ENCODE peak calls at places on chromosomes 11 and 22, in eight cellular contexts. W is thyroid gland, X is IMR-90, U is A549, M is breast epithelium, T is heart left ventricle, J is endothelial cell of umbilical vein, R is body of pancreas. S is an unnamed sample.

GRCh38 chr11:126497581-126498109 is 142.2 kb downstream of the ST3GAL4 start:
- DNase-seq in W (no peak), X (no peak), U (no peak), M (no peak), T (no peak), J (no peak), R (no peak), S (no peak)

GRCh38 chr11:134901536-134901935 is 489.5 kb upstream of the B3GAT1 start:
- DNase-seq in W (no peak), X (no peak), U (no peak), M (no peak), T (no peak), J (no peak), R (no peak), S (no peak)

GRCh38 chr11:131823772-131824171 is 453.4 kb downstream of the NTM start:
- DNase-seq in W (no peak), X (no peak), U (no peak), M (no peak), T (no peak), J (no peak), R (no peak), S (no peak)

GRCh38 chr11:118924591-118925585 is 838 bp downstream of the BCL9L start:
- DNase-seq in W (peak; percentile 55), X (peak; percentile 33), U (peak; percentile 49), M (no peak), T (no peak), J (peak; percentile 59), R (peak; percentile 65), S (peak; percentile 60)

GRCh38 chr11:16902979-16903378 is 111.2 kb downstream of the PLEKHA7 start:
- DNase-seq in W (no peak), X (no peak), U (no peak), M (no peak), T (no peak), J (peak; percentile 80), R (no peak), S (no peak)

GRCh38 chr11:64231536-64231935 is 1.2 kb downstream of the DNAJC4 start:
- DNase-seq in W (no peak), X (no peak), U (no peak), M (no peak), T (no peak), J (no peak), R (no peak), S (no peak)

GRCh38 chr11:6900327-6900999 is 8.2 kb upstream of the OR2D2 start:
- DNase-seq in W (no peak), X (peak; percentile 8), U (no peak), M (no peak), T (no peak), J (no peak), R (no peak), S (no peak)

GRCh38 chr22:36419177-36419911 is 31.6 kb upstream of the MYH9 start:
- DNase-seq in W (peak; percentile 61), X (peak; percentile 96), U (no peak), M (no peak), T (peak; percentile 54), J (peak; percentile 59), R (no peak), S (peak; percentile 51)

GRCh38 chr11:62577046-62577708 is 3.5 kb upstream of the EEF1G start:
- DNase-seq in W (no peak), X (peak; percentile 26), U (no peak), M (no peak), T (peak; percentile 75), J (peak; percentile 93), R (peak; percentile 27), S (no peak)

GRCh38 chr22:37068859-37069258 is 17.3 kb downstream of the KCTD17 start:
- DNase-seq in W (no peak), X (no peak), U (no peak), M (no peak), T (no peak), J (no peak), R (no peak), S (no peak)

GRCh38 chr11:97463891-97464290 is 1074.1 kb downstream of the JRKL start:
- DNase-seq in W (no peak), X (no peak), U (no peak), M (no peak), T (no peak), J (no peak), R (no peak), S (no peak)
- H3K9me3 ChIP-seq in W (no peaks in the 10 kb centered on the region), X (peaks cover 14% of the 10 kb centered on the region), U (no peaks in the 10 kb centered on the region), M (peaks cover 17% of the 10 kb centered on the region), T (peaks cover 21% of the 10 kb centered on the region), J (peaks cover 2% of the 10 kb centered on the region), R (no peaks in the 10 kb centered on the region), S (no peaks in the 10 kb centered on the region)

GRCh38 chr22:50243704-50244419 is 961 bp downstream of the TUBGCP6 start:
- DNase-seq in W (no peak), X (peak; percentile 16), U (no peak), M (no peak), T (no peak), J (peak; percentile 14), R (no peak), S (no peak)

GRCh38 chr22:50245214-50246072 is 620 bp upstream of the TUBGCP6 start:
- DNase-seq in W (no peak), X (no peak), U (no peak), M (no peak), T (no peak), J (no peak), R (no peak), S (no peak)

GRCh38 chr22:50244420-50245213 is at the start of gene TUBGCP6:
- DNase-seq in W (peak; percentile 96), X (peak; percentile 91), U (peak; percentile 91), M (peak; percentile 93), T (peak; percentile 96), J (peak; percentile 88), R (peak; percentile 93), S (peak; percentile 96)

GRCh38 chr22:50238755-50239154 is 6.1 kb downstream of the TUBGCP6 start:
- DNase-seq in W (no peak), X (no peak), U (no peak), M (no peak), T (no peak), J (no peak), R (no peak), S (no peak)

DNA sequence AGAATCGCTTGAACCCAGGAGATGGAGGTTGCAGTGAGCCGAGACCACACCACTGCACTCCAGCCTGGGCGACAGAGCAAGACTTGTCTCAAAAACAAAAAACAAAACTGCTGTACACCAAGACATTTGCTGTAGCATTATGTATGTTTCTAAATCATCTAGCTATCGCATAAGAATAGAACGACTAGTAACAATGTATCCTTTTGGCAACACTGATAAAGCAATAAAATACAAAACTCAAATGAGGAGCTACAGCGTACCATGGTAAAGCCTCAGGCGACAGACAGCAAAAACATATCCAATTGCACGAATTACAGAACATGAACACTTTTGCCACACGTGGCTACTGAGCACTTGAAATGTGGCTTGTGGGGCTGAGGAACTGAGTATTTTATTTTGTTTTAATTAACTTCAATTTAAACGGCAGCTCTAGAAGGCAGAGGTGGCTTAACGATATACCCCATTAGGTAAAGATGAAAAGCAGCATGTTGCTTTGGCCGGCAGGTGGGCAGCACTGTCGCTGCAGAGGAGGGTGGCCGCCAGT is 2.3 kb downstream of the TUBGCP6 start:
- DNase-seq in W (no peak), X (no peak), U (no peak), M (no peak), T (no peak), J (no peak), R (no peak), S (no peak)
- TF ChIP-seq POLR2A in W (no peak), X (no peak), U (no peak), M (no peak), T (no peak), J (no peak), R (no peak), S (no peak)

GRCh38 chr11:101296896-101297295 is 167.3 kb upstream of the PGR start:
- DNase-seq in W (no peak), X (no peak), U (no peak), M (no peak), T (no peak), J (no peak), R (no peak), S (no peak)

GRCh38 chr11:101288392-101288791 is 158.8 kb upstream of the PGR start:
- DNase-seq in W (no peak), X (no peak), U (no peak), M (no peak), T (no peak), J (no peak), R (no peak), S (no peak)

GRCh38 chr11:101292661-101293240 is 163.1 kb upstream of the PGR start:
- DNase-seq in W (no peak), X (no peak), U (no peak), M (no peak), T (no peak), J (no peak), R (no peak), S (no peak)
- H3K9me3 ChIP-seq in W (no peaks in the 10 kb centered on the region), X (no peaks in the 10 kb centered on the region), U (no peaks in the 10 kb centered on the region), M (peaks cover 24% of the 10 kb centered on the region), T (peaks cover 38% of the 10 kb centered on the region), J (peaks cover 5% of the 10 kb centered on the region), R (no peaks in the 10 kb centered on the region), S (no peaks in the 10 kb centered on the region)

GRCh38 chr22:42443240-42444059 is 11.2 kb upstream of the NFAM1 start:
- DNase-seq in W (no peak), X (no peak), U (no peak), M (no peak), T (no peak), J (no peak), R (no peak), S (no peak)

GRCh38 chr22:42442746-42443145 is 10.5 kb upstream of the NFAM1 start:
- DNase-seq in W (no peak), X (no peak), U (no peak), M (no peak), T (no peak), J (no peak), R (no peak), S (no peak)

GRCh38 chr22:42446151-42446550 is 13.9 kb upstream of the NFAM1 start:
- DNase-seq in W (no peak), X (no peak), U (no peak), M (no peak), T (no peak), J (no peak), R (no peak), S (no peak)

GRCh38 chr22:42440728-42441127 is 8.5 kb upstream of the NFAM1 start:
- DNase-seq in W (no peak), X (no peak), U (no peak), M (no peak), T (no peak), J (no peak), R (no peak), S (no peak)

DNA sequence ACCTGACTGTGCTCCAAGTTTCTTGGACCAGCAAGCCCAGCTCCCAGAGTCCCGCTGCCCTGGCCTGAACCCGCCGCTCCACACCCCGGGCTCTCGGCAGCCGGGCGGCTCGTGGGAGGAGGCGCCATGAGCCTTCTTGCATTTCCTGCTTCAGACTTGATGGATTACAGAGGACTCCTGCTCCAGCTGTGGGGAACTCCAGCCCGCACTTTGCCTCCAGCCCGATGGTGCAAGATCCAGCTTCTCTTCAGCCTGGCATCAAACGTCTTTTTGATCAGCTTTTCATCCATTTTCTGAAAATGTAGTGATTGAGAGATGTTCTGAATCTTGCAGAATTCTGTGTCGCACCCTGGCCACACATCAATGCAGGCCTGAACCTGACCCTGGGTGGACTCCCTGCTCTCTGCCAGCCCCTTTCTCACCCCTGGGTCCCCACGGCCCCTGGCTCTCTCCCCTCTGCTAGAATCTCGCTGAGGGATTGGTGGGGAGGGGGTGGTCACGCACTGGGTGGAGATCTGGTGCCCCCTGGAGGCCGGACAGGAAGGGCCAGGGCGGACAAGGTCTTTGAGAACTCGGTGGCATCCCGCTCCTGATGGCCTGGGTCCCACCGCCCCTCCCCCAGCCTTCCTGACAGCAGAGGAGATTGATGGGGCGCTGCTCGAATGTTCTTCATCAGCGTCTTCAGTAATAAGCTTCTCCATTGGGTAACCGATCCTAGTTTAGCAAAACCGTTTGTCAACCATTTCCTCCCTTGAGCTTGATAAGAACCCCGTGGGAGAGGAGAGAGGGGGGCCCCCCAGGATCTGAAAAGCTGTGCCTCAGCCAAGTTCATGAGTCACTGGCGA is 12.1 kb upstream of the NFAM1 start:
- DNase-seq in W (peak; percentile 71), X (peak; percentile 87), U (peak; percentile 67), M (peak; percentile 75), T (peak; percentile 82), J (peak; percentile 90), R (peak; percentile 84), S (peak; percentile 76)
- TF ChIP-seq POLR2A in W (no peak), X (no peak), U (no peak), M (no peak), T (no peak), J (no peak), R (peak; percentile 34), S (no peak)